ENCODE peak calls at places on chromosomes 5 and 9, in five cellular contexts. U is GM06990, B is adrenal gland, O is NCI-H1092, A is T-cell. S is an unnamed sample.

GRCh38 chr5:173789031-173789920 is 98.9 kb upstream of the CPEB4 start:
- DNase-seq in U (peak; percentile 50), B (peak; percentile 93), O (no peak), A (no peak), S (no peak)

GRCh38 chr5:58393716-58394115 is 66.2 kb downstream of the PLK2 start:
- DNase-seq in U (no peak), B (no peak), O (no peak), A (no peak), S (no peak)

GRCh38 chr9:17531642-17532254 is 47.1 kb upstream of the SH3GL2 start:
- DNase-seq in U (no peak), B (peak; percentile 22), O (peak; percentile 13), A (no peak), S (no peak)

GRCh38 chr5:61386062-61386800 is 54.2 kb downstream of the ZSWIM6 start:
- DNase-seq in U (no peak), B (no peak), O (peak; percentile 67), A (no peak), S (no peak)

GRCh38 chr5:57831942-57832341 is 349.3 kb upstream of the ACTBL2 start:
- DNase-seq in U (no peak), B (no peak), O (no peak), A (no peak), S (no peak)

GRCh38 chr5:138974227-138975063 is 99.3 kb upstream of the LRRTM2 start:
- DNase-seq in U (no peak), B (peak; percentile 57), O (no peak), A (no peak), S (no peak)

GRCh38 chr5:135913713-135914626 is 18.3 kb upstream of the IL9 start:
- DNase-seq in U (no peak), B (no peak), O (no peak), A (no peak), S (no peak)

GRCh38 chr9:107397076-107398049 is 92.2 kb downstream of the KLF4 start:
- DNase-seq in U (no peak), B (no peak), O (no peak), A (no peak), S (no peak)

GRCh38 chr9:26058111-26058895 is 380.1 kb upstream of the TUSC1 start:
- DNase-seq in U (no peak), B (no peak), O (no peak), A (no peak), S (no peak)

GRCh38 chr9:137685035-137685885 is 66.5 kb downstream of the EHMT1 start:
- DNase-seq in U (no peak), B (no peak), O (no peak), A (no peak), S (no peak)

GRCh38 chr5:143837306-143837848 is 25.4 kb downstream of the HMHB1 start:
- DNase-seq in U (no peak), B (no peak), O (peak; percentile 83), A (no peak), S (no peak)

GRCh38 chr9:112396416-112396815 is 16.5 kb downstream of the HSDL2 start:
- DNase-seq in U (no peak), B (no peak), O (no peak), A (no peak), S (no peak)

GRCh38 chr9:37574241-37574721 is 1.9 kb downstream of the FBXO10 start:
- DNase-seq in U (no peak), B (no peak), O (no peak), A (no peak), S (no peak)

GRCh38 chr5:103425686-103426454 is 136.7 kb downstream of the NUDT12 start:
- DNase-seq in U (no peak), B (no peak), O (no peak), A (no peak), S (no peak)

GRCh38 chr5:78008356-78008967 is 232.3 kb upstream of the TBCA start:
- DNase-seq in U (peak; percentile 33), B (peak; percentile 32), O (peak; percentile 34), A (no peak), S (no peak)